ENCODE peak calls at places on chromosomes 1 and 21, in five cellular contexts. C is breast epithelium; Q is foreskin fibroblast; Y is NCI-H1092; N is stimulated activated CD8-positive, alpha-beta memory T cell treated with anti-CD3 and anti-CD28 coated beads, Interleukin-4, amount 100 ng/mL, for 48 hours. X is an unnamed sample.

GRCh38 chr1:206487970-206488369 is 17.7 kb downstream of the IKBKE start:
- DNase-seq in N (no peak), C (no peak), Q (no peak), Y (no peak), X (no peak)

GRCh38 chr1:159803946-159804695 is 2.0 kb downstream of the FCRL6 start:
- DNase-seq in N (no peak), Y (no peak), Q (no peak), C (no peak), X (no peak)

GRCh38 chr21:15732290-15732995 is 2.7 kb downstream of the USP25 start:
- DNase-seq in C (no peak), Y (no peak), Q (no peak), N (no peak), X (no peak)

GRCh38 chr1:32179193-32179442 is 357 bp upstream of the TXLNA start:
- DNase-seq in C (no peak), Y (no peak), Q (no peak), N (no peak), X (no peak)

GRCh38 chr1:46343705-46344104 is 3.1 kb downstream of the NSUN4 start:
- DNase-seq in Q (no peak), C (no peak), Y (no peak), N (no peak), X (no peak)

GRCh38 chr1:199859525-199859924 is 168.0 kb upstream of the NR5A2 start:
- DNase-seq in Y (no peak), Q (peak), C (no peak), N (no peak), X (no peak)

GRCh38 chr1:31897534-31898100 is 40.6 kb downstream of the PTP4A2 start:
- DNase-seq in C (no peak), Q (peak), N (no peak), Y (no peak), X (no peak)

GRCh38 chr1:246800800-246801199 is 76.6 kb downstream of the SCCPDH start:
- DNase-seq in C (no peak), N (no peak), Q (no peak), Y (no peak), X (no peak)

GRCh38 chr1:213122514-213122929 is 71.5 kb downstream of the RPS6KC1 start:
- DNase-seq in Q (peak), N (no peak), C (no peak), Y (peak), X (no peak)

GRCh38 chr1:198701250-198701649 is 62.4 kb downstream of the PTPRC start:
- DNase-seq in Q (no peak), N (no peak), Y (no peak), C (no peak), X (no peak)

GRCh38 chr1:90850181-90850924 is 133.3 kb upstream of the BARHL2 start:
- DNase-seq in N (no peak), Q (no peak), Y (peak), C (no peak), X (peak)